ENCODE peak calls at places on chromosomes 7 and 10, in eight cellular contexts. E is upper lobe of right lung, V is AG04450, T is left ventricle myocardium inferior, C is ovary, U is kidney, S is psoas muscle, F is heart right ventricle. O is an unnamed sample.
A peak's percentile ranks its signal among the peaks of the same experiment; 100 is the strongest.

GRCh38 chr10:76429642-76430041 is 998.2 kb downstream of the LRMDA start:
- DNase-seq in E (no peak), V (no peak), T (no peak), C (no peak), U (no peak), S (no peak), F (peak; percentile 11), O (no peak)

GRCh38 chr10:94450782-94451181 is 48.4 kb downstream of the TBC1D12 start:
- DNase-seq in E (no peak), V (no peak), T (no peak), C (no peak), U (no peak), S (no peak), F (no peak), O (no peak)

GRCh38 chr10:69237528-69238159 is 17.5 kb downstream of the HKDC1 start:
- DNase-seq in E (peak; percentile 91), V (peak; percentile 36), T (peak; percentile 88), C (peak; percentile 87), U (peak; percentile 91), S (peak; percentile 93), F (peak; percentile 88), O (peak; percentile 88)

GRCh38 chr10:59991661-59992060 is 85.3 kb upstream of the CCDC6 start:
- DNase-seq in E (no peak), V (no peak), T (no peak), C (no peak), U (no peak), S (no peak), F (no peak), O (peak; percentile 57)

GRCh38 chr7:11665381-11665780 is 166.6 kb downstream of the THSD7A start:
- DNase-seq in E (no peak), V (no peak), T (no peak), C (no peak), U (no peak), S (no peak), F (no peak), O (no peak)

GRCh38 chr7:128405345-128406146 is 4.2 kb downstream of the IMPDH1 start:
- DNase-seq in E (peak; percentile 82), V (no peak), T (peak; percentile 58), C (peak; percentile 71), U (peak; percentile 82), S (peak; percentile 71), F (peak; percentile 37), O (no peak)

GRCh38 chr10:110305767-110306451 is 1.2 kb upstream of the SMNDC1 start:
- DNase-seq in E (no peak), V (peak; percentile 83), T (no peak), C (peak; percentile 25), U (no peak), S (no peak), F (peak; percentile 50), O (peak; percentile 72)

GRCh38 chr7:39198556-39198955 is 220.8 kb downstream of the POU6F2 start:
- DNase-seq in E (no peak), V (no peak), T (no peak), C (no peak), U (no peak), S (no peak), F (no peak), O (no peak)

GRCh38 chr7:96910484-96910883 is 94.9 kb upstream of the DLX6 start:
- DNase-seq in E (no peak), V (no peak), T (no peak), C (no peak), U (no peak), S (no peak), F (no peak), O (no peak)

GRCh38 chr10:122490786-122491680 is 29.7 kb downstream of the HTRA1 start:
- DNase-seq in E (peak; percentile 63), V (no peak), T (no peak), C (peak; percentile 60), U (peak; percentile 70), S (no peak), F (no peak), O (no peak)

GRCh38 chr7:130303127-130303526 is 10.2 kb downstream of the CPA4 start:
- DNase-seq in E (no peak), V (no peak), T (no peak), C (no peak), U (no peak), S (no peak), F (no peak), O (no peak)

GRCh38 chr10:33211123-33211878 is 123.2 kb downstream of the NRP1 start:
- DNase-seq in E (no peak), V (peak; percentile 70), T (peak; percentile 59), C (peak; percentile 50), U (peak; percentile 79), S (peak; percentile 67), F (no peak), O (no peak)

GRCh38 chr7:153432056-153432455 is 620.1 kb upstream of the DPP6 start:
- DNase-seq in E (no peak), V (no peak), T (no peak), C (no peak), U (no peak), S (no peak), F (no peak), O (no peak)

GRCh38 chr7:153430931-153431330 is 621.3 kb upstream of the DPP6 start:
- DNase-seq in E (no peak), V (no peak), T (no peak), C (no peak), U (no peak), S (no peak), F (no peak), O (no peak)

DNA sequence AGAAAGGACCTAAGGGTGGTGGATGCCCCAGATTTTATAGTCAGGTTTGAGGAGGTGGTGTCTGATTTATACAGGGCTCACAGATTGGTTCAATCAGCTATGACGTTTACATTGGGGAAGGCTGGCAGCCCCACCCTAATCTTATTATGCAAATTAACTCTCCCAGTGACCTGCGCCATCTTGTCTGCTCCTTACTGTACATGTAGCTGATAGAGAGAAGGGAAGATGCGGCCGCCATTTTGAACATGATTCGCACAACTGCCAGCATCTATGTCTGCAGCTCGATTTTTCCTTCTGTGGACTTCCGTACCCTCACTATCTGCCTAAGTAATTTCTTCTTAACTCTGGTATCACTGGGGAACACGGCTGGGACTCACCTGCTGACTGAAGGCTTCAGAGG is 619.0 kb upstream of the DPP6 start:
- DNase-seq in E (no peak), V (no peak), T (no peak), C (no peak), U (no peak), S (no peak), F (no peak), O (no peak)
- H3K9me3 ChIP-seq in E (no peaks in the 10 kb centered on the region), V (peaks cover 24% of the 10 kb centered on the region), T (peaks cover 4% of the 10 kb centered on the region), C (no peaks in the 10 kb centered on the region), U (peaks cover 5% of the 10 kb centered on the region), S (no peaks in the 10 kb centered on the region), F (no peaks in the 10 kb centered on the region), O (no peaks in the 10 kb centered on the region)

DNA sequence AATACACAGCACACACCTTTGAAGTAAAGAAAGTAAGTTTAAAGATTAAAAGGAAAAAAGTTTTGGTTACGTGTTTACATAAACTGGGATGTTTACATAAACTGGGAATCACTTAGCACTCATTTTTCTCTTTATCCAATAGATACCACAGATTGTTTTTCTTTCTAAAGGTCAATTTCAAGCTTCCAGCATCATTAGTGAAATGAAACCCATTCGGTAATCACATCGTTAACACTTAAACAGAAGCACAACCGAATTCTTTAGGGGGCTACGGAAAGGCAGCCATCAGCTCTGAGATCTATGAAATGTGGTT is 1.1 kb downstream of the ODAD2 start:
- DNase-seq in E (no peak), V (no peak), T (no peak), C (no peak), U (no peak), S (no peak), F (no peak), O (no peak)
- H3K4me3 ChIP-seq in E (peak overlapping the region; percentile 57), V (peak overlapping the region; percentile 72), T (peak overlapping the region; percentile 75), C (peak overlapping the region; percentile 50), U (peak overlapping the region; percentile 51), S (peak overlapping the region; percentile 70), F (peak overlapping the region; percentile 66), O (peak overlapping the region; percentile 83)

GRCh38 chr10:72353963-72354355 is 760 bp downstream of the DNAJB12 start:
- DNase-seq in E (peak; percentile 74), V (no peak), T (peak; percentile 38), C (peak; percentile 55), U (peak; percentile 83), S (peak; percentile 76), F (peak; percentile 29), O (peak; percentile 48)

GRCh38 chr10:72356115-72356514 is 1.4 kb upstream of the DNAJB12 start:
- DNase-seq in E (no peak), V (no peak), T (no peak), C (no peak), U (no peak), S (no peak), F (no peak), O (no peak)

GRCh38 chr10:72355214-72355555 is 466 bp upstream of the DNAJB12 start:
- DNase-seq in E (no peak), V (no peak), T (no peak), C (no peak), U (no peak), S (no peak), F (no peak), O (no peak)

GRCh38 chr10:72353028-72353962 is 1.4 kb downstream of the DNAJB12 start:
- DNase-seq in E (no peak), V (no peak), T (no peak), C (no peak), U (no peak), S (no peak), F (no peak), O (peak; percentile 82)

DNA sequence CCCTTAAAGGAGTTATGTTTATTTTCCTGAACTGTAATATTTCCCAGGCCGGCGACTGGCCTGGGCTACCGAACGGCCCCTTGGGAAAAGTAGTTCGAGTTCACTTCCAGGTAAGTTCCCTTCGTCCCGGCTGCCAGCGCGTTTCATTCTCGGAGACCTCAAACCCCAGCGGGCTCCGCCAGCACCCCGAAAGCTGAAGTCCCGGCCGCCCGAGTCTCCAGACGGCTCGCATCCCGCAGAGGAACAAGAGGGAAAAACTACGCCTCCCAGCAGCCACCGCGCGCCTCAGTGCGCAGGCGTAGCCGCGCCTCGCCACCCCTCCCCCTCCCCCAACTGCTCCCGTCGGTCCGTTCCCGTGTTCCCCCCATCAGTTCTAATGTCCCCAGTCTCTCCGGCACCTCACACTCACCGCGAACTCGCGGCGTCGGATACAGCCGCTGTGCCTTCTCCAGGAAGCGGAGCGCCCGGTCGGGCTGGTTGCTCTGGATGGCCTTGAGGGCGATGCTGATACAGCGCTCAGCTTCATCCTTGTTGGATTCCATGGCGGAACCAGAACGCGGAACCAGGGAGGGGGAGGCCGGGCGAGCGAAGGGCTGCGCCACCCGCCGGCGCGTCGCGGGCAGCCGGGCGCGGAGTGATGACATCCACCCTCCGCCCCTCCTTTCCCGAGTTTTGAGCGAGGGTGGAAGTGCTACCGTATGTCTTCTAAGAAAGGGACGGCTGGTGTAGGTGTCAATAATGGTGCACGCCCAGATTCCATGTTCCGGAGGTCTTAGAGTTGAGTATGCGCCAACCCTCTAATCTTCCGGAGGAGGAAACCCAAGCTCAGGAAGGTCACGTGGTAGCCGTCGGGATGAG is at the start of gene DNAJB12:
- DNase-seq in E (peak; percentile 96), V (peak; percentile 90), T (peak; percentile 92), C (peak; percentile 91), U (peak; percentile 96), S (peak; percentile 96), F (peak; percentile 92), O (peak; percentile 89)
- TF ChIP-seq CTCF in E (no peak), V (no peak), T (no peak), C (no peak), U (no peak), S (peak; percentile 6), F (no peak), O (no peak)

DNA sequence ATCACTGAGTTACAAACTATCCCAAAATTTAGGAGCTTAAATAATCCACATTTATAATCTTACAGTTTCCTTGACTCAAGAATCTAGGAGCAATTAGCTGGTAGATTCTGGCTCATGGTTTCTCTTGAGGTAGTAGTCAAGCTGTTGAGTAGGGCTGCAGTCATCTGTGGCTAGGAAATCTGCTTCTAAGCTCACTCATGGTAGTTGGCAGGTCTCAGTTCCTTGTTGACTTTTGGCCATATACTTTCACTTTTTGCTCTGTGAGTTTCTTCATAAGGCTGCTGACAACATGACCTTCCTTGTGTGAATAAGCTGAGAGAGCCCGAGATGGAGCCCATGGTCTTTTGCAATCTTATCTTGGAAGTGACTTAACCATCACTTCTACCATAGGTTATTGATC is 10.8 kb upstream of the ETV1 start:
- DNase-seq in E (no peak), V (no peak), T (no peak), C (no peak), U (no peak), S (no peak), F (no peak), O (no peak)
- H3K9me3 ChIP-seq in E (no peaks in the 10 kb centered on the region), V (no peaks in the 10 kb centered on the region), T (no peaks in the 10 kb centered on the region), C (no peaks in the 10 kb centered on the region), U (no peaks in the 10 kb centered on the region), S (no peaks in the 10 kb centered on the region), F (no peaks in the 10 kb centered on the region), O (no peaks in the 10 kb centered on the region)

O was measured in adrenal gland.